ENCODE peak calls at places on chromosomes 11 and 22, in four cellular contexts. One of them, this sample, is unnamed.
A peak's percentile ranks its signal among the peaks of the same experiment; 100 is the strongest.

GRCh38 chr11:64881476-64881875 is 3.1 kb upstream of the EHD1 start:
- DNase-seq in AG04450: no peak
- DNase-seq in psoas muscle: no peak
- DNase-seq in lower leg skin: no peak
- DNase-seq in this sample: no peak

GRCh38 chr11:70604630-70605520 is 206.5 kb downstream of the CTTN start:
- DNase-seq in AG04450: no peak
- DNase-seq in psoas muscle: peak; percentile 40
- DNase-seq in lower leg skin: no peak
- DNase-seq in this sample: no peak

GRCh38 chr11:1207451-1208360 is 15.2 kb upstream of the MUC5B start:
- DNase-seq in AG04450: no peak
- DNase-seq in psoas muscle: peak; percentile 34
- DNase-seq in lower leg skin: no peak
- DNase-seq in this sample: no peak

GRCh38 chr11:27621440-27622161 is 78.7 kb downstream of the BDNF start:
- DNase-seq in AG04450: no peak
- DNase-seq in psoas muscle: no peak
- DNase-seq in lower leg skin: no peak
- DNase-seq in this sample: no peak

GRCh38 chr22:46636221-46637002 is 16.2 kb downstream of the GRAMD4 start:
- DNase-seq in AG04450: no peak
- DNase-seq in psoas muscle: peak; percentile 85
- DNase-seq in lower leg skin: no peak
- DNase-seq in this sample: no peak

GRCh38 chr22:48827228-48827810 is 1000.4 kb downstream of the BRD1 start:
- DNase-seq in AG04450: no peak
- DNase-seq in psoas muscle: no peak
- DNase-seq in lower leg skin: no peak
- DNase-seq in this sample: no peak

GRCh38 chr22:45422237-45422983 is 8.9 kb downstream of the RIBC2 start:
- DNase-seq in AG04450: no peak
- DNase-seq in psoas muscle: no peak
- DNase-seq in lower leg skin: no peak
- DNase-seq in this sample: no peak

GRCh38 chr11:95245038-95245437 is 14.0 kb upstream of the SESN3 start:
- DNase-seq in AG04450: no peak
- DNase-seq in psoas muscle: no peak
- DNase-seq in lower leg skin: no peak
- DNase-seq in this sample: no peak

GRCh38 chr11:369336-370018 is at the start of gene B4GALNT4:
- DNase-seq in AG04450: no peak
- DNase-seq in psoas muscle: peak; percentile 34
- DNase-seq in lower leg skin: no peak
- DNase-seq in this sample: no peak

GRCh38 chr22:40805239-40805638 is 13.9 kb downstream of the SLC25A17 start:
- DNase-seq in AG04450: no peak
- DNase-seq in psoas muscle: no peak
- DNase-seq in lower leg skin: no peak
- DNase-seq in this sample: no peak

GRCh38 chr11:63590024-63590788 is 24.0 kb downstream of the PLAAT3 start:
- DNase-seq in AG04450: no peak
- DNase-seq in psoas muscle: no peak
- DNase-seq in lower leg skin: no peak
- DNase-seq in this sample: no peak

GRCh38 chr11:7892751-7893356 is 38.2 kb downstream of the OR10A6 start:
- DNase-seq in AG04450: peak; percentile 50
- DNase-seq in psoas muscle: no peak
- DNase-seq in lower leg skin: no peak
- DNase-seq in this sample: no peak

GRCh38 chr11:18191376-18191775 is 18.7 kb downstream of the MRGPRX4 start:
- DNase-seq in AG04450: no peak
- DNase-seq in psoas muscle: no peak
- DNase-seq in lower leg skin: no peak
- DNase-seq in this sample: no peak

GRCh38 chr11:10032991-10033390 is 261.0 kb downstream of the SBF2 start:
- DNase-seq in AG04450: no peak
- DNase-seq in psoas muscle: no peak
- DNase-seq in lower leg skin: no peak
- DNase-seq in this sample: no peak

GRCh38 chr11:95917188-95918036 is 6.5 kb downstream of the MTMR2 start:
- DNase-seq in AG04450: no peak
- DNase-seq in psoas muscle: no peak
- DNase-seq in lower leg skin: no peak
- DNase-seq in this sample: no peak

GRCh38 chr11:73157141-73158010 is 15.3 kb upstream of the FCHSD2 start:
- DNase-seq in AG04450: peak; percentile 61
- DNase-seq in psoas muscle: peak; percentile 69
- DNase-seq in lower leg skin: no peak
- DNase-seq in this sample: no peak

GRCh38 chr22:20551805-20552449 is 44.5 kb downstream of the MED15 start:
- DNase-seq in AG04450: no peak
- DNase-seq in psoas muscle: peak; percentile 90
- DNase-seq in lower leg skin: no peak
- DNase-seq in this sample: no peak

GRCh38 chr22:38313384-38313955 is 3.8 kb downstream of the CSNK1E start:
- DNase-seq in AG04450: peak; percentile 81
- DNase-seq in psoas muscle: peak; percentile 88
- DNase-seq in lower leg skin: no peak
- DNase-seq in this sample: no peak

GRCh38 chr11:68077617-68078592 is 39.1 kb downstream of the TCIRG1 start:
- DNase-seq in AG04450: no peak
- DNase-seq in psoas muscle: no peak
- DNase-seq in lower leg skin: no peak
- DNase-seq in this sample: no peak

GRCh38 chr11:110434952-110435779 is 5.4 kb downstream of the FDX1 start:
- DNase-seq in AG04450: no peak
- DNase-seq in psoas muscle: no peak
- DNase-seq in lower leg skin: no peak
- DNase-seq in this sample: peak; percentile 56

GRCh38 chr11:116852261-116853125 is 15.1 kb upstream of the APOA1 start:
- DNase-seq in AG04450: no peak
- DNase-seq in psoas muscle: no peak
- DNase-seq in lower leg skin: no peak
- DNase-seq in this sample: no peak

GRCh38 chr22:22380098-22381030 is 128.2 kb downstream of the ZNF280B start:
- DNase-seq in AG04450: no peak
- DNase-seq in psoas muscle: no peak
- DNase-seq in lower leg skin: no peak
- DNase-seq in this sample: peak; percentile 19

GRCh38 chr11:41499429-41499828 is 40.0 kb upstream of the LRRC4C start:
- DNase-seq in AG04450: no peak
- DNase-seq in psoas muscle: no peak
- DNase-seq in lower leg skin: no peak
- DNase-seq in this sample: no peak

GRCh38 chr11:5107285-5107684 is 30.9 kb downstream of the OR52A5 start:
- DNase-seq in AG04450: no peak
- DNase-seq in psoas muscle: no peak
- DNase-seq in lower leg skin: no peak
- DNase-seq in this sample: no peak

GRCh38 chr11:108975641-108976071 is 310.8 kb downstream of the DDX10 start:
- DNase-seq in AG04450: no peak
- DNase-seq in psoas muscle: no peak
- DNase-seq in lower leg skin: no peak
- DNase-seq in this sample: no peak

GRCh38 chr22:19287889-19288288 is 3.6 kb downstream of the CLTCL1 start:
- DNase-seq in AG04450: peak; percentile 61
- DNase-seq in psoas muscle: no peak
- DNase-seq in lower leg skin: no peak
- DNase-seq in this sample: no peak

GRCh38 chr11:5036671-5037070 is 9.7 kb upstream of the OR52J3 start:
- DNase-seq in AG04450: no peak
- DNase-seq in psoas muscle: no peak
- DNase-seq in lower leg skin: no peak
- DNase-seq in this sample: no peak

GRCh38 chr11:87421422-87421821 is 383.7 kb downstream of the TMEM135 start:
- DNase-seq in AG04450: peak; percentile 66
- DNase-seq in psoas muscle: no peak
- DNase-seq in lower leg skin: peak; percentile 61
- DNase-seq in this sample: peak; percentile 53

GRCh38 chr11:114138411-114138810 is 78.9 kb downstream of the ZBTB16 start:
- DNase-seq in AG04450: no peak
- DNase-seq in psoas muscle: no peak
- DNase-seq in lower leg skin: no peak
- DNase-seq in this sample: no peak

GRCh38 chr11:4161305-4161704 is 66.7 kb downstream of the RRM1 start:
- DNase-seq in AG04450: no peak
- DNase-seq in psoas muscle: no peak
- DNase-seq in lower leg skin: no peak
- DNase-seq in this sample: no peak

GRCh38 chr11:77191429-77191822 is 63.4 kb downstream of the MYO7A start:
- DNase-seq in AG04450: no peak
- DNase-seq in psoas muscle: no peak
- DNase-seq in lower leg skin: no peak
- DNase-seq in this sample: peak; percentile 55

GRCh38 chr22:29312218-29313125 is 3.0 kb downstream of the RASL10A start:
- DNase-seq in AG04450: no peak
- DNase-seq in psoas muscle: no peak
- DNase-seq in lower leg skin: no peak
- DNase-seq in this sample: no peak

GRCh38 chr11:91209751-91210150 is 986.9 kb upstream of the CHORDC1 start:
- DNase-seq in AG04450: no peak
- DNase-seq in psoas muscle: no peak
- DNase-seq in lower leg skin: no peak
- DNase-seq in this sample: no peak

GRCh38 chr22:46303347-46303965 is 6.8 kb downstream of the GTSE1 start:
- DNase-seq in AG04450: no peak
- DNase-seq in psoas muscle: peak; percentile 12
- DNase-seq in lower leg skin: no peak
- DNase-seq in this sample: no peak

GRCh38 chr22:44071760-44072159 is 47.7 kb downstream of the PARVB start:
- DNase-seq in AG04450: no peak
- DNase-seq in psoas muscle: no peak
- DNase-seq in lower leg skin: no peak
- DNase-seq in this sample: no peak

GRCh38 chr22:47884775-47885174 is 1122.3 kb downstream of the TBC1D22A start:
- DNase-seq in AG04450: no peak
- DNase-seq in psoas muscle: no peak
- DNase-seq in lower leg skin: no peak
- DNase-seq in this sample: no peak

DNA sequence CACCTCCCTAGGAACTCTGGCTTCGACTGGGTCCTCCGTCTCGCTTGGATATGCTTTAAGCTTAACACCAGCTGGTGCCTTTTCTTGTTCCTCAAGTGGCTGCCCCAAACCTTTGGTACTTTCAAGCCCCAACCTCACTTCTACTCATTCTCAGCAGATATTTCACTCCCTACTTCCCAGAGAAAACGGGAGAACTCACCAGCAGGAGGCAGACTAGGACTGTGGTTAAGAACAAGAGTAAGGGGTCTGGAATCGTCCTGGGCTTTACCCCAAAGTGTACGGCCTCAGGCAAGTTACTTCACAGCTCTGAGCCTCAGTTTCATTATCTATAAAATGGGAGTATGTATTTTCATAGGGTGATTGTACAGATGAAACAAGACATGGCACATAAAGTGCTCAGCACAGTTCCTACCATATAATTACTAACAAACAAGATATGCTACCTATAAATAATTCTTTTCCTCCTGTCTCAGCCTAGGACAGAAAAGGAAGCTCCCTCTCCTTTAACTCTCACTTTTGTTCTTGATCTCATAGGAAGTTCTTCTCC is 37.8 kb downstream of the PAMR1 start:
- DNase-seq in AG04450: no peak
- DNase-seq in psoas muscle: no peak
- DNase-seq in lower leg skin: no peak
- DNase-seq in this sample: peak; percentile 44
- TF ChIP-seq CTCF in AG04450: peak; percentile 56
- TF ChIP-seq CTCF in psoas muscle: peak; percentile 23
- TF ChIP-seq CTCF in lower leg skin: no peak
- TF ChIP-seq CTCF in this sample: peak; percentile 44

GRCh38 chr11:2930705-2931415 is 1.6 kb upstream of the PHLDA2 start:
- DNase-seq in AG04450: no peak
- DNase-seq in psoas muscle: peak; percentile 70
- DNase-seq in lower leg skin: no peak
- DNase-seq in this sample: peak; percentile 99

GRCh38 chr11:2932850-2933251 is 3.6 kb upstream of the PHLDA2 start:
- DNase-seq in AG04450: no peak
- DNase-seq in psoas muscle: peak; percentile 46
- DNase-seq in lower leg skin: no peak
- DNase-seq in this sample: peak; percentile 60

GRCh38 chr11:2929880-2930704 is 872 bp upstream of the PHLDA2 start:
- DNase-seq in AG04450: peak; percentile 18
- DNase-seq in psoas muscle: peak; percentile 65
- DNase-seq in lower leg skin: no peak
- DNase-seq in this sample: peak; percentile 79

GRCh38 chr11:2931771-2932738 is 2.8 kb upstream of the PHLDA2 start:
- DNase-seq in AG04450: no peak
- DNase-seq in psoas muscle: peak; percentile 35
- DNase-seq in lower leg skin: no peak
- DNase-seq in this sample: no peak

DNA sequence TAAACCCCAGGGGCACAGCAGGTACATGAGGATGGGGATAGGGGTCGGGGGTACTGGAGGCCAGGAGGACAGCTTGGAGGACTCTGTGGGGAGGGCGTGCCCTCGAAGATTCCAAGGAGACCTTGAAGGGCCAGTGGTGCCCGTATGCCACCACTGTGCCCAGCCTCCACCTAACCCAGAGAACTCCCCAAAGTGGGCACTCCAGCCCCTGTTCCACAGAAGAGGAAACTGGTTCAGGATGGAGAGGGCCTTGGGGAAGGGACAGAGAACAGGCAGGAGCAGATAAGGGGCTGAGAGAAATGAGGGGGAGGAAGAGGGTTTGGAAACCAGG is 2.2 kb upstream of the PHLDA2 start:
- DNase-seq in AG04450: no peak
- DNase-seq in psoas muscle: no peak
- DNase-seq in lower leg skin: no peak
- DNase-seq in this sample: no peak
- TF ChIP-seq CTCF in AG04450: no peak
- TF ChIP-seq CTCF in psoas muscle: no peak
- TF ChIP-seq CTCF in lower leg skin: no peak
- TF ChIP-seq CTCF in this sample: no peak

GRCh38 chr11:61618991-61619390 is 38.1 kb upstream of the SYT7 start:
- DNase-seq in AG04450: no peak
- DNase-seq in psoas muscle: no peak
- DNase-seq in lower leg skin: no peak
- DNase-seq in this sample: no peak
- TF ChIP-seq CTCF in AG04450: no peak
- TF ChIP-seq CTCF in psoas muscle: no peak
- TF ChIP-seq CTCF in lower leg skin: no peak
- TF ChIP-seq CTCF in this sample: no peak

DNA sequence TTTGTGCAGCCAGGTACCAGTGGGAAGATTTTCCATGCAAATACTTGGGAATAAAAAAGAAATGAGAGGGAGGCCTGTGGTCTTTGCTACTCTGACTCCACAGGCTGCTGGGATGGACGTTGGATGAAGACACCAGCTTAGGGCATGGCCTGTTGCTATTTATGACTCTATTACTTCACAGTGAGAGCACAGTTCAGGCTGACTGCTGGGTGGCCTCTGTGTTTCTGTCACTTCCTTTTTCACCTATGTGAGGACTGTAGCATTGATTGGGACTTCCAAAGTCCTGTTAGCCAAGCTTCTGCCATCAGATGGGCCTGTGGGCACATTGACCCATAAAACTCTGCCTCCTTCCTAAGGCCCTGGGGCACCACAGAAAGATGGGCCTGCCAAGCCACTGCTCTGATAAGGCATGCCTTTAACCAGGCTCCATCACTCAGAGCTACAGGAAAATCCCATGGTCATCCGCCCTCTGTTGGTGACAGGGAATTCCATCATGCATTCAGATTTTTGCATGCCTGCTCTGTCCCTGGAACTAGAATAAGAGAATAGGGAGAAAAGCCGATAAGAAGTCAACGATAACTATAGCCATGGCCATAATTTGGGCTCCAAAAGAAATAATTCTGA is 64.6 kb downstream of the KCNJ1 start:
- DNase-seq in AG04450: no peak
- DNase-seq in psoas muscle: no peak
- DNase-seq in lower leg skin: no peak
- DNase-seq in this sample: peak; percentile 22
- TF ChIP-seq CTCF in AG04450: peak; percentile 48
- TF ChIP-seq CTCF in psoas muscle: peak; percentile 14
- TF ChIP-seq CTCF in lower leg skin: no peak
- TF ChIP-seq CTCF in this sample: no peak